ENCODE peak calls at places on chromosomes 12 and 14, in five cellular contexts. E, A, N, Y and R are unnamed samples.

GRCh38 chr12:94151577-94151976 is 3.2 kb downstream of the PLXNC1 start:
- DNase-seq in N (no peak), A (no peak), Y (no peak), E (no peak), R (no peak)

GRCh38 chr14:71621966-71622365 is 310.3 kb upstream of the RGS6 start:
- DNase-seq in A (no peak), Y (no peak), E (peak), N (no peak), R (no peak)

GRCh38 chr12:84763112-84763511 is 149.5 kb downstream of the SLC6A15 start:
- DNase-seq in N (no peak), Y (no peak), E (no peak), A (peak), R (no peak)

GRCh38 chr12:130705174-130705880 is 10.8 kb downstream of the RIMBP2 start:
- DNase-seq in E (no peak), N (no peak), A (no peak), Y (no peak), R (no peak)

GRCh38 chr12:43337571-43338497 is 214.2 kb downstream of the ADAMTS20 start:
- DNase-seq in A (no peak), Y (no peak), E (no peak), N (no peak), R (no peak)

GRCh38 chr12:107322063-107322462 is 228.7 kb upstream of the CRY1 start:
- DNase-seq in E (no peak), N (no peak), A (no peak), Y (no peak), R (no peak)

GRCh38 chr12:89179983-89180382 is 172.3 kb downstream of the DUSP6 start:
- DNase-seq in Y (no peak), N (no peak), E (peak), A (peak), R (peak)

GRCh38 chr12:12717586-12718381 is 616 bp downstream of the CDKN1B start:
- DNase-seq in N (no peak), A (no peak), E (no peak), Y (no peak), R (no peak)

GRCh38 chr12:132427999-132428871 is 61.7 kb upstream of the FBRSL1 start:
- DNase-seq in N (no peak), Y (no peak), A (no peak), E (no peak), R (peak)

GRCh38 chr12:113120670-113121370 is 14.7 kb downstream of the RASAL1 start:
- DNase-seq in N (no peak), A (no peak), E (no peak), Y (no peak), R (no peak)

GRCh38 chr14:59328410-59328809 is 136.8 kb downstream of the GPR135 start:
- DNase-seq in E (no peak), N (no peak), A (no peak), Y (no peak), R (no peak)

GRCh38 chr12:93670104-93670503 is 7.1 kb upstream of the CRADD start:
- DNase-seq in A (no peak), E (no peak), Y (no peak), N (no peak), R (no peak)

GRCh38 chr12:31011746-31012567 is 61.7 kb upstream of the DDX11 start:
- DNase-seq in N (no peak), E (no peak), Y (no peak), A (no peak), R (no peak)

GRCh38 chr14:102840801-102841528 is 63.7 kb downstream of the TRAF3 start:
- DNase-seq in Y (no peak), N (no peak), E (no peak), A (no peak), R (no peak)

GRCh38 chr14:60618200-60618599 is 31.1 kb downstream of the SIX1 start:
- DNase-seq in N (no peak), Y (no peak), E (peak), A (no peak), R (no peak)

GRCh38 chr14:42930058-42930457 is 1323.4 kb downstream of the LRFN5 start:
- DNase-seq in N (no peak), A (peak), Y (peak), E (no peak), R (no peak)

GRCh38 chr12:50201987-50202521 is 34.9 kb upstream of the CERS5 start:
- DNase-seq in Y (no peak), A (peak), E (peak), N (no peak), R (no peak)

GRCh38 chr12:118404876-118405521 is 28.6 kb downstream of the SUDS3 start:
- DNase-seq in A (peak), E (peak), N (peak), Y (peak), R (peak)

GRCh38 chr12:49539406-49540228 is 787 bp downstream of the KCNH3 start:
- DNase-seq in N (no peak), A (no peak), Y (no peak), E (no peak), R (no peak)

GRCh38 chr12:93572712-93573551 is 457 bp downstream of the SOCS2 start:
- DNase-seq in Y (peak), E (no peak), N (peak), A (peak), R (no peak)

GRCh38 chr12:53098354-53098981 is 1.0 kb downstream of the IGFBP6 start:
- DNase-seq in N (no peak), E (no peak), A (peak), Y (no peak), R (no peak)

GRCh38 chr12:26135010-26135420 is 10.2 kb upstream of the BHLHE41 start:
- DNase-seq in E (no peak), Y (no peak), A (peak), N (no peak), R (peak)

GRCh38 chr12:84341467-84342193 is 571.0 kb downstream of the SLC6A15 start:
- DNase-seq in E (no peak), N (no peak), Y (no peak), A (no peak), R (no peak)

GRCh38 chr12:1282670-1283361 is 291.8 kb downstream of the ERC1 start:
- DNase-seq in A (peak), E (no peak), Y (no peak), N (no peak), R (no peak)

GRCh38 chr12:68675098-68675842 is 11.5 kb upstream of the NUP107 start:
- DNase-seq in A (no peak), N (no peak), Y (no peak), E (no peak), R (no peak)

GRCh38 chr14:88961214-88961613 is 136.8 kb downstream of the TTC8 start:
- DNase-seq in N (no peak), A (no peak), Y (no peak), E (peak), R (no peak)

GRCh38 chr14:21868442-21869046 is 194.9 kb upstream of the OR4E1 start:
- DNase-seq in Y (peak), N (peak), A (peak), E (peak), R (no peak)

GRCh38 chr12:104280703-104281458 is 22.7 kb upstream of the EID3 start:
- DNase-seq in A (peak), N (no peak), E (no peak), Y (no peak), R (peak)

GRCh38 chr12:124621296-124621660 is 53.9 kb upstream of the NCOR2 start:
- DNase-seq in A (peak), N (no peak), Y (no peak), E (no peak), R (no peak)

GRCh38 chr12:61993734-61994345 is 266.4 kb upstream of the USP15 start:
- DNase-seq in E (peak), A (no peak), N (peak), Y (peak), R (no peak)

GRCh38 chr14:41668346-41668745 is 61.7 kb downstream of the LRFN5 start:
- DNase-seq in Y (no peak), E (no peak), A (peak), N (no peak), R (no peak)

GRCh38 chr14:77809011-77809410 is 9.1 kb downstream of the ADCK1 start:
- DNase-seq in Y (no peak), E (no peak), A (no peak), N (no peak), R (no peak)
- H3K4me3 ChIP-seq in Y (no peak), E (no peak), A (no peak), N (no peak), R (no peak)

GRCh38 chr14:94097091-94097490 is 13.4 kb upstream of the IFI27 start:
- DNase-seq in A (no peak), E (no peak), N (no peak), Y (no peak), R (no peak)
- H3K4me3 ChIP-seq in A (no peak), E (no peak), N (no peak), Y (no peak), R (no peak)

GRCh38 chr14:90281261-90281660 is 24.9 kb downstream of the PSMC1 start:
- DNase-seq in Y (no peak), E (no peak), N (no peak), A (peak), R (peak)
- H3K4me3 ChIP-seq in Y (no peak), E (no peak), N (no peak), A (no peak), R (no peak)

DNA sequence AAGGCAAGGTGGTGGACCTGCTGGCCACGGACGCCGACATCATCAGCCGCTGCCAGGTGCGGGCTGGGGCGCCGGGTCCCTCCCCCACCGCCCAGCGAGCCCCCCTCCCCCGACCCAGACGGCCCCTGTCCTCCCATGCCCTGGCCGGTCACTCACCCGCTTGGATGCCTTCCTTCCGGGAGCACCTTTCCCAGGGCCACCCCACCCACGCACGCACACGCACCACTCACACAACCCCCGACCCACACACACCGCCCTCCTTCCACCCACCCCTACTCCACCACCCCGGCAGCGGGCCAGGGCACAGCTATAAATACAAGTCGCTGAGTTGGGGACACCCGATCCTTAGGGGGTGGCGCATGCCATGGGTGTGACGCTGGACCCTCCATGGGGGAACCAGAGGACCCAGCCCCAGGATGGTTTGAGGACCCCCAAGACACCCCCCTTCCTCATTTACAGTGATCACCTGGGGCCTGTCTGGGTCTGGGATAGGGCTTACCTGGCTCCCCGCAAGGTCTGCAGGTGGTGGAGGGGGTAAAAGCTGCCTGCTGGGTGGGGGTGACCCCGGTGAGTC is 465 bp downstream of the ADSS1 start:
- DNase-seq in Y (peak), E (no peak), N (no peak), A (peak), R (no peak)
- H3K4me3 ChIP-seq in Y (peak), E (peak), N (peak), A (peak), R (peak)

DNA sequence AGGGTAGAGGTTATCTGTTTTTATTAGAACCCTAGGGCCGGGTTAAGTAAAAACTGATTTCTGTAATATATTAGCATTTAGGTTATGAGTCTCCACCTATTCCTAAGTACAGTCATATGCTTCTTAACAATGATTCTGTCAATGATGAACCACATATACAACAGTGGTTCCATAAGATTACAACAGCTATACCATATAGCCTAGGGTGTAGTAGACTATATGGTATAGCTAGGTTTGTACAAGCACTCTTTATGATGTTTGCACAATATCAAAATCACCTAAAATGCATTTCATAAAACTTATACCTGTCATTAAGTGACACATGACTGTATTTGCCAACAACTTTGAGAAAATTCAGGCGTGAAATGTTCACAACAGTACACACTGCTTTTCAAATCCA is 110.6 kb downstream of the RPL10L start:
- DNase-seq in N (no peak), E (no peak), A (no peak), Y (no peak), R (no peak)
- H3K4me3 ChIP-seq in N (no peak), E (no peak), A (no peak), Y (no peak), R (no peak)

DNA sequence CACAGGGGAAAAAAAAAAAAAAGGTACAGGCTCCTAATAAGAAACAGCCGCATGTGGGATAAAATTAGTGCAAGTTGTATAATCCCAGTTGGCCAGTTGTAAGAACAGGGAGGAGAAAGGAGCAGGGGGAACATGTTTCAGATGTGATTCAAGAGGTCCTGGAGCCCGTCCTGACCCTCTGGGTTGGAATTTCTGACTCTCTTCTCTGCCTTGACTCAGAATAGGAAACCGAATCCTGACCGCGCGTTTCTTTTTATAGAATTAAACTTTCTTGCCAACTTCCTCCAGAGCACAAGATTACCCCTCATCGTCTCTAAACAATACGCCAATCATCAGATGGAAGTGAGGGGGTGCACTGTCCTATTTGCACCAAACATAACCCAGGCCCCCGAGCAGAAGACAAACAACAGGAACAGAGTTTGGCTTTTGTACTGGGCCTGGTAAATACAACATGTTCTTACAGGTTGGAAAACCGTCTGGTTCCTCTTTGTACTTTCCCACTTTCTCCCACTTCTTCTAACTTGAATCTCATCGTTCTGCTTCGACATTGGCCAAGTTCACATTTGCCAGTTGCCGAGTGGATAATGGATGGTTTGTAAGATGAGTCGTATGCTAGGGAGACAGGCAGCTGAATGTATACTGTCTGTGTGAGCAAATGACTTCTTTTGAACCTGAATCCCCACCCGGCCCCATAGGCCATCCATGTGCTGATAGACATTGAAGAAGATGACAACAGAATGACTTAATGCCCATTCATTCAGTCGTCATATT is 42.5 kb upstream of the MED13L start:
- DNase-seq in N (no peak), Y (peak), A (peak), E (no peak), R (no peak)
- H3K4me3 ChIP-seq in N (no peak), Y (no peak), A (no peak), E (no peak), R (no peak)